ENCODE peak calls at places on chromosomes 1 and 21, in five cellular contexts. X, Y, O, P and S are unnamed samples.
A peak's percentile ranks its signal among the peaks of the same experiment; 100 is the strongest.

GRCh38 chr1:159008744-159009188 is 941 bp upstream of the IFI16 start:
- DNase-seq in P (peak; percentile 34), Y (no peak), X (no peak), O (no peak), S (no peak)

GRCh38 chr1:171904778-171905449 is 63.6 kb downstream of the DNM3 start:
- DNase-seq in P (no peak), Y (no peak), X (no peak), O (no peak), S (no peak)

GRCh38 chr1:168422203-168422848 is 121.5 kb downstream of the XCL2 start:
- DNase-seq in P (no peak), Y (no peak), O (no peak), X (no peak), S (no peak)

GRCh38 chr1:29055160-29055559 is 68.5 kb downstream of the TMEM200B start:
- DNase-seq in P (no peak), Y (no peak), X (no peak), O (no peak), S (no peak)

GRCh38 chr1:117572546-117572945 is 33.3 kb upstream of the TENT5C start:
- DNase-seq in X (no peak), Y (peak; percentile 67), P (no peak), O (no peak), S (no peak)

GRCh38 chr1:214441119-214441518 is 110.3 kb downstream of the PTPN14 start:
- DNase-seq in Y (no peak), O (no peak), P (no peak), X (peak; percentile 28), S (no peak)

GRCh38 chr21:45963225-45963555 is 18.4 kb upstream of the COL6A1 start:
- DNase-seq in X (no peak), P (peak; percentile 59), Y (no peak), O (no peak), S (no peak)

GRCh38 chr1:39898648-39899603 is 2.8 kb downstream of the MYCL start:
- DNase-seq in O (no peak), P (peak; percentile 66), Y (no peak), X (peak; percentile 58), S (no peak)

GRCh38 chr1:89363638-89364536 is at the start of gene GBP6:
- DNase-seq in P (no peak), Y (no peak), O (no peak), X (no peak), S (no peak)

GRCh38 chr1:82451191-82451590 is 650.5 kb downstream of the ADGRL2 start:
- DNase-seq in O (no peak), Y (no peak), X (no peak), P (no peak), S (no peak)

GRCh38 chr1:93502561-93502960 is 54.6 kb downstream of the FNBP1L start:
- DNase-seq in P (no peak), Y (no peak), X (no peak), O (no peak), S (no peak)

GRCh38 chr1:9453375-9454093 is 85.7 kb upstream of the SLC25A33 start:
- DNase-seq in P (no peak), O (no peak), Y (no peak), X (no peak), S (no peak)

GRCh38 chr1:167342846-167343245 is 122.2 kb downstream of the POU2F1 start:
- DNase-seq in O (no peak), Y (no peak), P (no peak), X (no peak), S (no peak)

GRCh38 chr1:153478692-153479618 is 18.5 kb upstream of the S100A7 start:
- DNase-seq in P (no peak), O (no peak), Y (no peak), X (no peak), S (no peak)

GRCh38 chr1:231738554-231738953 is 112.0 kb downstream of the DISC1 start:
- DNase-seq in X (no peak), Y (no peak), O (no peak), P (no peak), S (no peak)

GRCh38 chr1:151255381-151255780 is 847 bp downstream of the PSMD4 start:
- DNase-seq in P (no peak), X (no peak), O (no peak), Y (no peak), S (no peak)

GRCh38 chr21:33026878-33027400 is 1.2 kb downstream of the OLIG2 start:
- DNase-seq in X (no peak), Y (no peak), P (no peak), O (no peak), S (no peak)

GRCh38 chr1:201591981-201592380 is 53.1 kb downstream of the NAV1 start:
- DNase-seq in P (no peak), O (no peak), X (no peak), Y (peak; percentile 34), S (no peak)

GRCh38 chr21:43188181-43188580 is 19.4 kb downstream of the CRYAA start:
- DNase-seq in Y (peak; percentile 15), X (no peak), P (no peak), O (no peak), S (peak; percentile 14)

GRCh38 chr1:12546771-12547585 is 71.0 kb downstream of the DHRS3 start:
- DNase-seq in P (no peak), X (no peak), O (peak; percentile 86), Y (peak; percentile 33), S (no peak)

GRCh38 chr1:179137623-179138235 is 55.9 kb downstream of the TOR3A start:
- DNase-seq in Y (no peak), P (peak; percentile 83), O (no peak), X (no peak), S (no peak)

GRCh38 chr1:24713176-24713575 is 32.1 kb upstream of the CLIC4 start:
- DNase-seq in Y (no peak), P (no peak), O (no peak), X (no peak), S (no peak)

GRCh38 chr1:176609556-176610408 is 146.8 kb downstream of the PAPPA2 start:
- DNase-seq in Y (no peak), O (no peak), X (no peak), P (no peak), S (no peak)

GRCh38 chr1:18149113-18149641 is 41.6 kb downstream of the IGSF21 start:
- DNase-seq in X (no peak), Y (no peak), P (no peak), O (no peak), S (no peak)

GRCh38 chr21:15774590-15774989 is 44.8 kb downstream of the USP25 start:
- DNase-seq in O (no peak), X (no peak), P (peak; percentile 84), Y (no peak), S (no peak)

GRCh38 chr1:36966242-36966641 is 68.1 kb downstream of the GRIK3 start:
- DNase-seq in O (no peak), X (no peak), P (peak; percentile 2), Y (no peak), S (no peak)

GRCh38 chr1:36522021-36522420 is 39.3 kb upstream of the CSF3R start:
- DNase-seq in O (no peak), X (no peak), P (no peak), Y (no peak), S (no peak)

GRCh38 chr21:34836103-34836932 is 167.5 kb downstream of the CLIC6 start:
- DNase-seq in P (peak; percentile 100), O (peak; percentile 83), X (peak; percentile 96), Y (peak; percentile 88), S (no peak)

GRCh38 chr1:90402893-90403849 is 313.9 kb downstream of the BARHL2 start:
- DNase-seq in Y (no peak), P (peak; percentile 85), X (peak; percentile 96), O (no peak), S (peak; percentile 55)

GRCh38 chr1:2837823-2838222 is 36.3 kb upstream of the TTC34 start:
- DNase-seq in O (no peak), P (no peak), X (no peak), Y (no peak), S (no peak)
- H3K9me3 ChIP-seq in O (no peaks in the 10 kb centered on the region), P (no peaks in the 10 kb centered on the region), X (no peaks in the 10 kb centered on the region), Y (no peaks in the 10 kb centered on the region), S (peaks cover 12% of the 10 kb centered on the region)

GRCh38 chr1:2981388-2981787 is 39.9 kb upstream of the ACTRT2 start:
- DNase-seq in Y (peak; percentile 30), O (peak; percentile 6), P (no peak), X (no peak), S (no peak)
- H3K9me3 ChIP-seq in Y (no peaks in the 10 kb centered on the region), O (no peaks in the 10 kb centered on the region), P (no peaks in the 10 kb centered on the region), X (no peaks in the 10 kb centered on the region), S (no peaks in the 10 kb centered on the region)

DNA sequence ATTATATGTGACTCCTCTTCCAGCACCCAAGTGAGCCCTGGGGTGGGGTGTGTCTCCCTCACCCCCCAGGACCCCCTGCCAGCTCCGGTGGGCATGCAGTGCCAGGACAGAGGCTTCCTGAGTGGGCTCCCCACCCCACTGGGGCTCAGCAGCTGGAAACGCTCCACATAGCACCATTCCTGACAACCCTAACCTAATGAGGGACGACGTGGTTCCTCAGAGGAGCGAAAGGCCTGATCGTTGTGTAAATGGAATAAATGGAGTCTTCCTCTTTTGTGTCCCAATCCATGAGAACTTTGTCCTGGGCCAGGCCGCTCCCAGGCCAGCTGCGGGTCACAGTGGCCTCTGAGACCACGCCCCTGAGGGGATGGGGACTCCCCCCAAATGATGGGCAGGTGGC is 1.8 kb upstream of the TSPEAR start:
- DNase-seq in X (no peak), Y (peak; percentile 32), O (no peak), P (no peak), S (no peak)
- H3K9me3 ChIP-seq in X (no peaks in the 10 kb centered on the region), Y (no peaks in the 10 kb centered on the region), O (no peaks in the 10 kb centered on the region), P (no peaks in the 10 kb centered on the region), S (no peaks in the 10 kb centered on the region)

GRCh38 chr1:4723106-4723505 is 68.7 kb downstream of the AJAP1 start:
- DNase-seq in P (no peak), X (no peak), O (no peak), Y (no peak), S (no peak)
- H3K9me3 ChIP-seq in P (no peaks in the 10 kb centered on the region), X (no peaks in the 10 kb centered on the region), O (no peaks in the 10 kb centered on the region), Y (no peaks in the 10 kb centered on the region), S (no peaks in the 10 kb centered on the region)

GRCh38 chr1:169809370-169810095 is 14.8 kb upstream of the METTL18 start:
- DNase-seq in P (peak; percentile 51), X (no peak), O (no peak), Y (no peak), S (no peak)

DNA sequence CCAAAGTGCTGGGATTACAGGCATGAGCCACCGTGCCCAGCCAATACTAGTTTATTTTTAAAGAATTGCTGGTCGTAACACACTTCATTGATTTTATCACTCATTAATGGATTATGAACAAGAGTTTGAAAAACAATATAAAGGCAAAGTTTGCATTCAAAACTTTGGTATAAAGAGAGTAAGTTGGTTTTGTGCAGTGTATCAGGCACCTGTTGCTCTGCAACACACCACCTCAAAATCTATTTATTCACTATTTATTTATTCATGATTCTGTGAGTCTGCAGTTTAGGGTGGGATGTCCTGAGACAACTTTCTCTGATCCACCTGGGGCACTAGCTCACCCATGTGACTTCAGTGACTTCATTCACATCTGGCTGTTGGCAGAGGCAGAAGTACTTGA is 10.2 kb upstream of the METTL18 start:
- DNase-seq in P (no peak), X (no peak), Y (no peak), O (no peak), S (no peak)
- H3K9me3 ChIP-seq in P (no peaks in the 10 kb centered on the region), X (no peaks in the 10 kb centered on the region), Y (no peaks in the 10 kb centered on the region), O (no peaks in the 10 kb centered on the region), S (no peaks in the 10 kb centered on the region)

GRCh38 chr1:247829651-247830050 is 5.7 kb upstream of the OR14A16 start:
- DNase-seq in X (no peak), Y (no peak), P (no peak), O (no peak), S (no peak)
- H3K9me3 ChIP-seq in X (no peaks in the 10 kb centered on the region), Y (no peaks in the 10 kb centered on the region), P (no peaks in the 10 kb centered on the region), O (no peaks in the 10 kb centered on the region), S (no peaks in the 10 kb centered on the region)